ENCODE peak calls at places on chromosomes 13 and 19, in ten cellular contexts. G is astrocyte of the cerebellum, N is Peyer's patch, Y is left ventricle myocardium inferior, X is psoas muscle, I is cardiac muscle cell, Q is lower leg skin, K is Calu3, W is neural crest cell, P is endothelial cell. L is an unnamed sample.

GRCh38 chr13:25468330-25469178 is 96.8 kb downstream of the ATP8A2 start:
- DNase-seq in G (no peak), N (no peak), Y (no peak), X (no peak), I (peak), Q (no peak), K (no peak), W (peak), P (peak), L (peak)

GRCh38 chr13:50762969-50763568 is 80.4 kb downstream of the DLEU7 start:
- DNase-seq in G (no peak), N (no peak), Y (no peak), X (no peak), I (no peak), Q (no peak), K (no peak), W (no peak), P (no peak), L (no peak)

GRCh38 chr13:106527806-106528205 is 7.7 kb downstream of the EFNB2 start:
- DNase-seq in G (no peak), N (no peak), Y (no peak), X (no peak), I (peak), Q (no peak), K (no peak), W (no peak), P (no peak), L (no peak)

GRCh38 chr13:102965802-102966201 is 100.4 kb downstream of the SLC10A2 start:
- DNase-seq in G (no peak), N (no peak), Y (no peak), X (no peak), I (no peak), Q (no peak), K (no peak), W (no peak), P (no peak), L (no peak)

GRCh38 chr19:15251010-15251748 is 18.9 kb upstream of the EPHX3 start:
- DNase-seq in G (no peak), N (no peak), Y (no peak), X (peak), I (no peak), Q (no peak), K (no peak), W (no peak), P (no peak), L (no peak)

GRCh38 chr19:57888107-57888493 is 737 bp downstream of the ZNF814 start:
- DNase-seq in G (no peak), N (no peak), Y (no peak), X (no peak), I (peak), Q (no peak), K (no peak), W (no peak), P (no peak), L (no peak)

GRCh38 chr19:1865172-1866010 is 2.0 kb upstream of the KLF16 start:
- DNase-seq in G (no peak), N (no peak), Y (no peak), X (no peak), I (no peak), Q (no peak), K (no peak), W (no peak), P (no peak), L (peak)

GRCh38 chr13:42876270-42876714 is 94.9 kb downstream of the FAM216B start:
- DNase-seq in G (no peak), N (no peak), Y (no peak), X (no peak), I (no peak), Q (no peak), K (no peak), W (no peak), P (no peak), L (no peak)

GRCh38 chr13:112078879-112079526 is 12.1 kb downstream of the SOX1 start:
- DNase-seq in G (no peak), N (no peak), Y (no peak), X (no peak), I (no peak), Q (no peak), K (no peak), W (no peak), P (no peak), L (no peak)

GRCh38 chr13:97030705-97031452 is 36.6 kb upstream of the OXGR1 start:
- DNase-seq in G (peak), N (no peak), Y (no peak), X (no peak), I (peak), Q (no peak), K (no peak), W (no peak), P (peak), L (peak)

GRCh38 chr19:3179739-3180293 is 1.2 kb downstream of the S1PR4 start:
- DNase-seq in G (no peak), N (peak), Y (no peak), X (no peak), I (no peak), Q (no peak), K (no peak), W (no peak), P (no peak), L (no peak)

GRCh38 chr13:105291987-105292386 is 1243.5 kb downstream of the EFNB2 start:
- DNase-seq in G (no peak), N (no peak), Y (no peak), X (no peak), I (no peak), Q (no peak), K (no peak), W (no peak), P (no peak), L (no peak)

GRCh38 chr13:45828253-45828968 is 23.1 kb downstream of the SIAH3 start:
- DNase-seq in G (no peak), N (no peak), Y (no peak), X (no peak), I (no peak), Q (no peak), K (no peak), W (no peak), P (no peak), L (no peak)

GRCh38 chr19:14347999-14348889 is 33.0 kb upstream of the ADGRE5 start:
- DNase-seq in G (no peak), N (peak), Y (peak), X (peak), I (peak), Q (no peak), K (peak), W (peak), P (peak), L (peak)

GRCh38 chr19:20325151-20325550 is 158.1 kb downstream of the ZNF486 start:
- DNase-seq in G (no peak), N (no peak), Y (no peak), X (no peak), I (no peak), Q (no peak), K (no peak), W (no peak), P (no peak), L (no peak)

GRCh38 chr13:110323172-110323851 is 16.2 kb downstream of the COL4A2 start:
- DNase-seq in G (peak), N (no peak), Y (no peak), X (no peak), I (no peak), Q (no peak), K (no peak), W (no peak), P (no peak), L (no peak)
- TF ChIP-seq CTCF in G (peak), N (no peak), Y (peak), X (no peak), I (no peak), Q (no peak), K (no peak), W (no peak), P (peak), L (no peak)

GRCh38 chr13:66200555-66200954 is 1029.6 kb downstream of the PCDH9 start:
- DNase-seq in G (no peak), N (no peak), Y (no peak), X (no peak), I (no peak), Q (no peak), K (no peak), W (no peak), P (no peak), L (no peak)
- TF ChIP-seq CTCF in G (no peak), N (no peak), Y (no peak), X (no peak), I (no peak), Q (no peak), K (no peak), W (no peak), P (no peak), L (peak)

DNA sequence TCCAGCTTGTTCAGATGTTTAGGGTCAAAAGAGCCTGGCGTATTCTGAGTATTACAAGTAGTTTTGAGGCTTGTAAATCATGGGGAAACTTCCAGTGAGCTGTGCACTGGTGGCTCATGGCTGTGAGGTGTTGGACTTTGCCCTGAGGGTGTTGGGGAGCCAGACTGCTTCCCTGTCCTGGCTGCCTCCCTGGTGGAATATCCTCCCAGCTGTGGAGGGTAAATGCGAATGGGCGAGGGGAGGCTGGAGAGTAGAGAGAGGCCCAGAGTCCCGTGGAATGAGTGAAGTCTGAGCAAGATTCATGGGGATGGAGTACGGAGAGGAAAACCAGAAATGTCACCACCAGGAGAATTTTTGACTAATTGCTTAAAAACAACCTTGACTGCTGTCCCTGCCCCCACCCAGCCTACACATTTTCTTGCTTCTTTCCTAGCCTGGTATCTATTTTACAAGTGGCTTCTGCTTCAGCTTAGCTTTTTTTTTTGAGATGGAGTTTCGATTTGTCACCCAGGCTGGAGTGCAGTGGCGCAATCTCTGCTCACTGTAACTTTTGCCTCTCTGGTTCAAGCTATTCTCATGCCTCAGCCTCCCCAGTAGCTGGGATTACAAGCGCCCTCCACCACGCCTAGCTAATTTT is 3.7 kb downstream of the SNRPA start:
- DNase-seq in G (no peak), N (peak), Y (no peak), X (no peak), I (no peak), Q (no peak), K (peak), W (no peak), P (no peak), L (no peak)
- TF ChIP-seq CTCF in G (no peak), N (peak), Y (no peak), X (no peak), I (no peak), Q (no peak), K (no peak), W (no peak), P (no peak), L (no peak)

GRCh38 chr19:48565090-48565489 is 13.1 kb downstream of the SULT2B1 start:
- DNase-seq in G (no peak), N (no peak), Y (no peak), X (no peak), I (no peak), Q (no peak), K (peak), W (no peak), P (no peak), L (no peak)

GRCh38 chr19:48573163-48573505 is 21.2 kb downstream of the SULT2B1 start:
- DNase-seq in G (no peak), N (no peak), Y (peak), X (no peak), I (no peak), Q (no peak), K (no peak), W (no peak), P (no peak), L (no peak)

GRCh38 chr19:48571378-48572162 is 19.6 kb downstream of the SULT2B1 start:
- DNase-seq in G (no peak), N (no peak), Y (no peak), X (no peak), I (no peak), Q (no peak), K (no peak), W (no peak), P (no peak), L (no peak)

GRCh38 chr19:48569814-48570213 is 17.8 kb downstream of the SULT2B1 start:
- DNase-seq in G (peak), N (no peak), Y (no peak), X (no peak), I (no peak), Q (no peak), K (no peak), W (no peak), P (no peak), L (no peak)

DNA sequence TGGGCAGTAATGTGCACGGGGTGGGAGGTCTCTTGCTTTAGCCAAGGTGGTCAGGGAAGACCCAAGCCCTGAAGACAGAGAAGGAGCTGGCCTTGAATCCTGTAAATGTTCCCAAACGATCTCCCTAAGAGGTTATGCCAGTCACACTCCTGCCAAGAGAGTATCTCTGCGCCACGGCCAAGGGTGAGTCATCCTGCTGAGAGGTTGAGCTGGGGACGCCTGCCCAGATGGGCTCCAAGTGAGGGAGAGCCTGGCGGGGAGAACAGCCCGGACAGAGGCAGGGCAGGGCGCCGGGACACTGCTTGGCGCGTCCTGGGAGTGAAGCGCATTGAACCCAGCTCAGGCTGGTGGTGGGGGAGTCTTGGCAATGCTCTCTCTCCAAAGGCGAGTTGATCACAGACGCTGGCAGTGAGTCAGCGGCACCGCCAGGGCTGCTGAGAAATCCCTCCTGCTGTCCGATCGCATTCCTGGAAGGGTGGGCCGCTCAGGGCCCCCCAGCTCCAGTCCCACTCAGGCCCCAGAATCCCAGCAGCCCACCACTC is 16.4 kb downstream of the SULT2B1 start:
- DNase-seq in G (peak), N (peak), Y (peak), X (peak), I (peak), Q (peak), K (peak), W (no peak), P (no peak), L (peak)
- TF ChIP-seq CTCF in G (no peak), N (no peak), Y (no peak), X (no peak), I (no peak), Q (no peak), K (no peak), W (no peak), P (no peak), L (no peak)

DNA sequence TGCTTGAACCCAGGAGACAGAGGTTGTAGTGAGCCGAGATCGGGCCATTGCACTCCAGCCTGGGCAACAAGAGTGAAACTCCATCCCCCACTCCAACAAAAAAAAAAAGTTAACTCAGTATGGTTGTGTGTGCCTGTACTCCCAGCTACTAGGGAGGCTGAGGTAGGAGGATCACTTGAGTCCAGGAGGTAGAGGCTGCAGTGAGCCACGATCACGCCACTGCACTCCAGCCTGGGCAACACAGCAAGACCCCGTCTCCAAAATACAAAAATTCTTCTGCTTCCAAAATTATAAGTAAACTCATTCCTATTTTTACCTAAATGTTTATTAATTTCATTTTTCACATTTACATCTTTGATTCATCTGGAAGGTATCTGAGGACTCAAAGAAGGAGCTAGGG is 14.4 kb downstream of the PNMA8A start:
- DNase-seq in G (no peak), N (no peak), Y (no peak), X (no peak), I (no peak), Q (no peak), K (no peak), W (no peak), P (no peak), L (no peak)
- TF ChIP-seq CTCF in G (no peak), N (no peak), Y (no peak), X (no peak), I (no peak), Q (no peak), K (no peak), W (no peak), P (no peak), L (no peak)

DNA sequence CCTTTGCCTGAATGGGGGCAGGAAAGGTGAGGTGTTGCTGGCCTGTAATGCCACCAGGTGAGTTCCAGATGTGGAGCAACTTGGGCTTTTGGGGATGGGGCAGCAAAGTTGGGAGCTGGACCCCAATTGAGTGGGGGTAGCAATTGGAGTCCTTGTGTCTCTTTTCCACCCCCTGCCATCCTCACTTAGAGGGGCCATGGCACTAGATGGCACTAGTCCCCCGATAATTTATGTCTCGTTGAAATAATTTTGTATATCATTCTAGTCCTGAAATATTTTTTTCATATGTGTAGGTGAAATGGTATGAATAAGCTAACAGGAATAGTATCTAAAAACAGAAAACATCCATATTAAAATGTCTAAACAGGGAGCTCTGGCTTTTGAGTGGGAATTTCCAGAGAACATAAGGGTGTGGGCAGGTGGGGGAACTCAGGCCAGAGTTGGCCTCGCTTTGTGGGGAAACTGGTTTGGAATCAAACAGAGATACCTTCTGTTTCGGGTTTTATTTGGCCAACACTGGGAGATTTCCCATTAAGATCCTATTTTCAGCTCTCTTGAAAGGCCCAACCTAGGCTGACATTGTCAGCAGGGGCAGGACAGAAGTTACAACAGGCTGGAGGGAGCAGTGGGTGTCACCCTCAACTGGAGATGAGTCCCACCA is 3.4 kb downstream of the ZNF576 start:
- DNase-seq in G (no peak), N (no peak), Y (no peak), X (no peak), I (no peak), Q (no peak), K (no peak), W (no peak), P (no peak), L (no peak)
- TF ChIP-seq CTCF in G (no peak), N (no peak), Y (no peak), X (no peak), I (no peak), Q (no peak), K (no peak), W (no peak), P (no peak), L (no peak)

L was measured in BE2C.